ENCODE peak calls at places on chromosome 7, in six cellular contexts. W is activated T-helper 1 cell treated with anti-CD3 and anti-CD28 coated beads, Interleukin-2, amount 50 U/mL, for 16 hours; V is astrocyte of the spinal cord; K is iris pigment epithelial cell; N is A172; J is ovary. I is an unnamed sample.

GRCh38 chr7:151086802-151087246 is 549 bp downstream of the AGAP3 start:
- DNase-seq in W (no peak), V (peak; percentile 30), K (peak; percentile 57), N (no peak), J (no peak), I (peak; percentile 38)

GRCh38 chr7:105202561-105203130 is 186.1 kb downstream of the SRPK2 start:
- DNase-seq in W (no peak), V (peak; percentile 36), K (peak; percentile 61), N (no peak), J (no peak), I (peak; percentile 14)

GRCh38 chr7:70554646-70555045 is 577.3 kb upstream of the GALNT17 start:
- DNase-seq in W (no peak), V (no peak), K (no peak), N (no peak), J (no peak), I (no peak)

GRCh38 chr7:22194633-22195273 is 162.2 kb downstream of the RAPGEF5 start:
- DNase-seq in W (no peak), V (no peak), K (no peak), N (no peak), J (no peak), I (no peak)

GRCh38 chr7:105473163-105473562 is 48.9 kb downstream of the PUS7 start:
- DNase-seq in W (no peak), V (peak; percentile 71), K (peak; percentile 89), N (peak; percentile 31), J (peak; percentile 49), I (peak; percentile 88)

GRCh38 chr7:21281193-21281592 is 146.7 kb upstream of the SP4 start:
- DNase-seq in W (no peak), V (no peak), K (no peak), N (no peak), J (no peak), I (no peak)

GRCh38 chr7:102472126-102473041 is 6.3 kb downstream of the POLR2J start:
- DNase-seq in W (no peak), V (no peak), K (no peak), N (no peak), J (peak; percentile 48), I (peak; percentile 74)

GRCh38 chr7:27179030-27179429 is 4.9 kb upstream of the HOXA10 start:
- DNase-seq in W (no peak), V (no peak), K (no peak), N (no peak), J (peak; percentile 14), I (no peak)

GRCh38 chr7:128427289-128427891 is 17.6 kb upstream of the IMPDH1 start:
- DNase-seq in W (no peak), V (peak; percentile 64), K (peak; percentile 52), N (peak; percentile 42), J (no peak), I (peak; percentile 78)

GRCh38 chr7:102012941-102013461 is 195.6 kb downstream of the CUX1 start:
- DNase-seq in W (no peak), V (peak; percentile 31), K (peak; percentile 54), N (peak; percentile 15), J (no peak), I (no peak)

GRCh38 chr7:85000973-85001372 is 185.9 kb downstream of the SEMA3D start:
- DNase-seq in W (no peak), V (no peak), K (no peak), N (no peak), J (no peak), I (peak; percentile 51)

GRCh38 chr7:100489824-100490223 is 6.1 kb downstream of the NYAP1 start:
- DNase-seq in W (no peak), V (peak; percentile 91), K (peak; percentile 92), N (peak; percentile 83), J (peak; percentile 76), I (peak; percentile 94)

GRCh38 chr7:4667776-4668509 is 14.2 kb upstream of the FOXK1 start:
- DNase-seq in W (no peak), V (peak; percentile 97), K (peak; percentile 86), N (peak; percentile 29), J (peak; percentile 51), I (peak; percentile 59)

GRCh38 chr7:46784746-46785145 is 797.2 kb downstream of the TNS3 start:
- DNase-seq in W (no peak), V (peak; percentile 76), K (peak; percentile 90), N (peak; percentile 88), J (no peak), I (no peak)

GRCh38 chr7:101859411-101860106 is 42.1 kb downstream of the CUX1 start:
- DNase-seq in W (no peak), V (no peak), K (peak; percentile 63), N (no peak), J (no peak), I (no peak)

GRCh38 chr7:7883394-7883793 is 85.2 kb upstream of the GLCCI1 start:
- DNase-seq in W (no peak), V (no peak), K (no peak), N (no peak), J (no peak), I (peak; percentile 40)

GRCh38 chr7:55887786-55888185 is 530 bp downstream of the ZNF713 start:
- DNase-seq in W (no peak), V (peak; percentile 5), K (no peak), N (no peak), J (no peak), I (peak; percentile 23)

GRCh38 chr7:140176271-140176701 is 497 bp downstream of the KDM7A start:
- DNase-seq in W (peak; percentile 2), V (no peak), K (peak; percentile 22), N (no peak), J (peak; percentile 53), I (peak; percentile 30)

GRCh38 chr7:70384891-70385290 is 747.1 kb upstream of the GALNT17 start:
- DNase-seq in W (no peak), V (peak; percentile 70), K (peak; percentile 49), N (peak; percentile 32), J (no peak), I (no peak)

GRCh38 chr7:78323118-78323517 is 524.5 kb downstream of the PHTF2 start:
- DNase-seq in W (no peak), V (no peak), K (no peak), N (no peak), J (no peak), I (no peak)

GRCh38 chr7:2248984-2249694 is 7.1 kb downstream of the NUDT1 start:
- DNase-seq in W (no peak), V (peak; percentile 98), K (peak; percentile 98), N (peak; percentile 93), J (peak; percentile 79), I (peak; percentile 99)

GRCh38 chr7:2851499-2851898 is 7.4 kb upstream of the GNA12 start:
- DNase-seq in W (no peak), V (no peak), K (no peak), N (no peak), J (no peak), I (no peak)

GRCh38 chr7:101216001-101216859 is 1.2 kb downstream of the PLOD3 start:
- DNase-seq in W (no peak), V (peak; percentile 12), K (peak; percentile 40), N (peak; percentile 34), J (no peak), I (no peak)

GRCh38 chr7:44489955-44490350 is 505 bp downstream of the NUDCD3 start:
- DNase-seq in W (peak; percentile 22), V (peak; percentile 44), K (peak; percentile 42), N (peak; percentile 32), J (no peak), I (no peak)

GRCh38 chr7:120404042-120404441 is 131.1 kb downstream of the KCND2 start:
- DNase-seq in W (no peak), V (peak; percentile 22), K (no peak), N (no peak), J (no peak), I (no peak)

GRCh38 chr7:117592011-117592635 is 112.3 kb downstream of the CFTR start:
- DNase-seq in W (no peak), V (no peak), K (no peak), N (peak; percentile 5), J (no peak), I (no peak)

GRCh38 chr7:38846280-38846679 is 62.7 kb downstream of the VPS41 start:
- DNase-seq in W (no peak), V (no peak), K (no peak), N (peak; percentile 63), J (no peak), I (peak; percentile 45)

GRCh38 chr7:8295638-8296361 is 33.8 kb upstream of the ICA1 start:
- DNase-seq in W (no peak), V (peak; percentile 85), K (peak; percentile 84), N (peak; percentile 90), J (no peak), I (peak; percentile 89)

GRCh38 chr7:220151-220841 is 27.9 kb downstream of the FAM20C start:
- DNase-seq in W (no peak), V (no peak), K (peak; percentile 61), N (peak; percentile 39), J (no peak), I (no peak)

GRCh38 chr7:12054830-12055229 is 156.3 kb upstream of the TMEM106B start:
- DNase-seq in W (no peak), V (no peak), K (no peak), N (no peak), J (no peak), I (no peak)

GRCh38 chr7:98867271-98867701 is 2.5 kb downstream of the TMEM130 start:
- DNase-seq in W (no peak), V (no peak), K (no peak), N (no peak), J (no peak), I (no peak)

I was measured in myocyte.